ENCODE peak calls at places on chromosomes 3 and 15, in seven cellular contexts. G is IMR-90, Y is neuronal stem cell, L is trophoblast cell, M is mesendoderm, V is mesenchymal stem cell, Z is H1. B is an unnamed sample.

GRCh38 chr15:99438222-99438592 is 127.6 kb upstream of the MEF2A start:
- DNase-seq in G (no peak), Y (no peak), L (no peak), M (no peak), V (no peak), Z (no peak), B (peak)

GRCh38 chr3:30342319-30343060 is 263.9 kb upstream of the TGFBR2 start:
- DNase-seq in G (peak), Y (no peak), L (peak), M (peak), V (peak), Z (no peak), B (no peak)

GRCh38 chr15:89179966-89180875 is 41.2 kb downstream of the RLBP1 start:
- DNase-seq in G (peak), Y (no peak), L (no peak), M (no peak), V (peak), Z (no peak), B (no peak)

GRCh38 chr3:171384101-171384891 is 75.9 kb downstream of the TNIK start:
- DNase-seq in G (peak), Y (no peak), L (no peak), M (peak), V (peak), Z (no peak), B (no peak)

GRCh38 chr15:100082761-100083402 is 258.9 kb downstream of the ADAMTS17 start:
- DNase-seq in G (no peak), Y (no peak), L (no peak), M (no peak), V (no peak), Z (no peak), B (no peak)

GRCh38 chr15:35696767-35697231 is 150.8 kb upstream of the DPH6 start:
- DNase-seq in G (peak), Y (no peak), L (peak), M (peak), V (peak), Z (no peak), B (no peak)

GRCh38 chr3:57756528-57757401 is 656 bp downstream of the SLMAP start:
- DNase-seq in G (peak), Y (peak), L (peak), M (peak), V (peak), Z (peak), B (peak)

GRCh38 chr3:9690451-9691450 is 12.9 kb upstream of the CPNE9 start:
- DNase-seq in G (no peak), Y (no peak), L (no peak), M (no peak), V (no peak), Z (no peak), B (no peak)

GRCh38 chr3:128383316-128384235 is 83.1 kb downstream of the DNAJB8 start:
- DNase-seq in G (peak), Y (no peak), L (peak), M (peak), V (peak), Z (no peak), B (no peak)

GRCh38 chr3:155158361-155159037 is 78.4 kb downstream of the MME start:
- DNase-seq in G (peak), Y (no peak), L (no peak), M (no peak), V (no peak), Z (no peak), B (no peak)

GRCh38 chr15:25186411-25186810 is 231.6 kb downstream of the SNRPN start:
- DNase-seq in G (no peak), Y (no peak), L (no peak), M (no peak), V (no peak), Z (no peak), B (no peak)

GRCh38 chr3:123644358-123644757 is 59.5 kb upstream of the HACD2 start:
- DNase-seq in G (no peak), Y (no peak), L (no peak), M (no peak), V (no peak), Z (no peak), B (no peak)

GRCh38 chr3:151992326-151993041 is 119.0 kb downstream of the SUCNR1 start:
- DNase-seq in G (no peak), Y (no peak), L (no peak), M (no peak), V (no peak), Z (no peak), B (no peak)

GRCh38 chr15:35756588-35756987 is 210.6 kb upstream of the DPH6 start:
- DNase-seq in G (no peak), Y (no peak), L (no peak), M (no peak), V (no peak), Z (no peak), B (no peak)

GRCh38 chr3:5888845-5889244 is 701.3 kb downstream of the EDEM1 start:
- DNase-seq in G (no peak), Y (no peak), L (no peak), M (no peak), V (no peak), Z (no peak), B (no peak)
- H3K23ac ChIP-seq in G (no peak), Y (no peak), L (no peak), M (no peak), V (no peak), Z (no peak), B (no peak)

GRCh38 chr3:129557737-129558037 is 14.7 kb downstream of the H1-8 start:
- DNase-seq in G (no peak), Y (no peak), L (no peak), M (no peak), V (no peak), Z (no peak), B (no peak)
- H3K23ac ChIP-seq in G (peak), Y (no peak), L (no peak), M (no peak), V (no peak), Z (no peak), B (no peak)

GRCh38 chr3:145145461-145145860 is 1015.5 kb downstream of the PLOD2 start:
- DNase-seq in G (no peak), Y (no peak), L (no peak), M (no peak), V (peak), Z (no peak), B (no peak)
- H3K23ac ChIP-seq in G (no peak), Y (no peak), L (no peak), M (no peak), V (no peak), Z (no peak), B (no peak)

DNA sequence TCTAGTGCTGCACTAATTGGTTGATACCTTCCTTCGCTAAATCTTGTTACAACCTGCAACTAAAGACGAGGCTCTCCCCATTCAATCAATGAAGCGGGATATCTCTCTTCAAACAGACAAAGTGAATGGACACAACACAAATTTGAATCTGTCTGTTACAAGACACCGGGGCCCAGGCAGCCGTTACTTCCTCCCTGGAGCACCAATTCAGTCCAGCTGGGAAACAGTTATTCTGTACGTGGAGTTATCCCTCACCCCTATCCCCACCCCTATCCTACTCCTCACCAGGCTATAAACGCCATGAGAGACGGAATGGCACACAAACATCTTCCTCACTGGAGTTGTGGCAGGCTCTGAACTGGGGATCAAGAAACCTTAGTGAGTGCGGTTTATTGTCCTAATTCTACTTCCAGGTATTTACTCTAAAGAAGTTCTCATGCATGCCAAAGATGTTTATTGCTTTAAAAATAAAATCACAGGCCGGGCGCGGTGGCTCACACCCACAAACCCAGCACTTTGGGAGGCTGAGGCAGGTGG is 181.8 kb downstream of the FOXP1 start:
- DNase-seq in G (no peak), Y (no peak), L (no peak), M (no peak), V (no peak), Z (no peak), B (no peak)
- H3K23ac ChIP-seq in G (peak), Y (no peak), L (no peak), M (no peak), V (no peak), Z (no peak), B (no peak)

DNA sequence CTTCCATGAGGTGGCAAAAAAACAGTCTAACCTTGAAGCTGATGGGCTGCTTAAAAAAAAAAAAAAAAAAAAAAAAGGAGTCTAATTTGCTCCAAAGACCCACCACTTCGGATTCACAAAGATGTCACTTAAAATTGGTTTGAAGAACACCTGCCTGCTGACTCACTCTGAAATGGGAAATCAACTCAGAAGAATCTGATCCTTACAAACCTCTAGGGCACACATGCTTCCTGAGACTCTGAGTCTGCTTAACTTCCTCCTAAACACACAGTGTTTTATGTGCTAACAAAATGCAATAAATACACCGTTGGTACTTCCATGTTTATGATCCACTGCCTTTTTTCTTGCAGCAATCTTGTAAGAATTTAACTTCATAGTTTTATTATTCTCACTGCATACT is 72.9 kb upstream of the FRMD4B start:
- DNase-seq in G (no peak), Y (no peak), L (no peak), M (peak), V (no peak), Z (no peak), B (no peak)
- H3K23ac ChIP-seq in G (no peak), Y (no peak), L (no peak), M (no peak), V (no peak), Z (no peak), B (no peak)

DNA sequence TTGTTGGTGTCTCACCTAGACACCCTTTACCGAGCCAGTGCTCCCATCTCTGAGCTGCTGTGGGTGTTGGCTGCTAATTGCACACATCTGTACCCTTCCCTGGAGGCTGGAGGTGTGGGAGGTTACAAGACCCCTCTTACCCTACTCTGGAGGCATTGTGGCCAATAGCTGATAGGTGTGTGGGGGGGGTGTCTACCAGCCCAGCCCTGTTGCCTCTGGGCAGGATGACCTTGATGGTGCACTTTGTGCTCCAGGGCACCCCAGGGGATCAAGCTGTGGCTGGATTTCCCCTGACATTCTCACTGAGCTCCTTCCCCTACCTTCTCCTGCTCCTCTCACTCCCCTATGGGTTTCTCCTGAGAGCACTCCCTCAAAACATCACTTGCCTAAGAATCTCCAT is 104.7 kb upstream of the ADPGK start:
- DNase-seq in G (no peak), Y (no peak), L (no peak), M (no peak), V (no peak), Z (no peak), B (no peak)
- H3K23ac ChIP-seq in G (no peak), Y (no peak), L (no peak), M (no peak), V (no peak), Z (no peak), B (no peak)

GRCh38 chr15:95987299-95987698 is 343.2 kb upstream of the NR2F2 start:
- DNase-seq in G (no peak), Y (no peak), L (no peak), M (no peak), V (no peak), Z (no peak), B (no peak)
- H3K23ac ChIP-seq in G (no peak), Y (no peak), L (no peak), M (no peak), V (no peak), Z (no peak), B (no peak)

GRCh38 chr15:73244333-73244732 is 124.4 kb downstream of the HCN4 start:
- DNase-seq in G (no peak), Y (no peak), L (peak), M (peak), V (no peak), Z (peak), B (peak)
- H3K23ac ChIP-seq in G (no peak), Y (no peak), L (no peak), M (no peak), V (no peak), Z (no peak), B (no peak)

GRCh38 chr3:196941846-196942225 is 492 bp downstream of the NCBP2 start:
- DNase-seq in G (peak), Y (no peak), L (peak), M (no peak), V (no peak), Z (no peak), B (no peak)
- H3K23ac ChIP-seq in G (peak), Y (peak), L (no peak), M (no peak), V (no peak), Z (no peak), B (no peak)

GRCh38 chr3:119796785-119797184 is 14.9 kb downstream of the NR1I2 start:
- DNase-seq in G (no peak), Y (no peak), L (no peak), M (no peak), V (no peak), Z (no peak), B (no peak)
- H3K23ac ChIP-seq in G (no peak), Y (no peak), L (no peak), M (no peak), V (no peak), Z (no peak), B (no peak)